ENCODE peak calls at places on chromosomes 7 and 10, in four cellular contexts. K is iPS DF 6.9, E is lung, D is mesendoderm. M is an unnamed sample.

GRCh38 chr10:90204131-90204955 is 503.0 kb downstream of the KIF20B start:
- DNase-seq in K (no peak), D (no peak), E (no peak), M (no peak)

GRCh38 chr7:159017210-159017609 is 127.5 kb downstream of the VIPR2 start:
- DNase-seq in K (no peak), E (no peak), D (no peak), M (no peak)

GRCh38 chr10:3950676-3951275 is 165.8 kb upstream of the KLF6 start:
- DNase-seq in D (no peak), K (no peak), E (no peak), M (peak)

GRCh38 chr10:69318997-69319727 is 40.9 kb downstream of the HK1 start:
- DNase-seq in E (peak), K (no peak), D (no peak), M (peak)

GRCh38 chr7:77778535-77778934 is 19.7 kb downstream of the TMEM60 start:
- DNase-seq in D (no peak), E (no peak), K (no peak), M (no peak)

GRCh38 chr10:76399216-76399615 is 967.8 kb downstream of the LRMDA start:
- DNase-seq in K (no peak), E (no peak), D (no peak), M (no peak)

GRCh38 chr10:11043039-11043438 is 25.4 kb downstream of the CELF2 start:
- DNase-seq in E (no peak), K (no peak), D (no peak), M (no peak)

GRCh38 chr7:137475966-137476365 is 132.4 kb upstream of the PTN start:
- DNase-seq in K (no peak), E (no peak), D (no peak), M (no peak)

GRCh38 chr10:4820804-4821401 is 5.1 kb upstream of the AKR1E2 start:
- DNase-seq in D (no peak), E (peak), K (no peak), M (peak)

GRCh38 chr7:100641860-100642533 is 645 bp upstream of the TFR2 start:
- DNase-seq in K (no peak), D (no peak), E (no peak), M (no peak)

GRCh38 chr10:80473096-80473657 is 19.1 kb downstream of the TSPAN14 start:
- DNase-seq in E (no peak), K (no peak), D (no peak), M (no peak)